ENCODE peak calls at places on chromosome 14, in five cellular contexts. P is HepG2, D is K562, T is GM12878, C is GM12892. R is an unnamed sample.

GRCh38 chr14:104112609-104113571 is 25.5 kb upstream of the KIF26A start:
- DNase-seq in P (no peak), D (no peak), T (no peak), C (no peak), R (no peak)

GRCh38 chr14:61475316-61475715 is 153.9 kb downstream of the PRKCH start:
- DNase-seq in P (peak), D (peak), T (no peak), C (no peak), R (no peak)

GRCh38 chr14:70685480-70686197 is 43.9 kb downstream of the TTC9 start:
- DNase-seq in P (no peak), D (no peak), T (no peak), C (no peak), R (no peak)

GRCh38 chr14:58829594-58829993 is 191.8 kb downstream of the DACT1 start:
- DNase-seq in P (peak), D (no peak), T (no peak), C (no peak), R (no peak)

GRCh38 chr14:51368721-51369163 is 128.7 kb downstream of the TMX1 start:
- DNase-seq in P (no peak), D (no peak), T (no peak), C (no peak), R (no peak)

GRCh38 chr14:87179936-87180335 is 813.0 kb downstream of the GALC start:
- DNase-seq in P (no peak), D (no peak), T (no peak), C (no peak), R (no peak)

GRCh38 chr14:40204441-40205175 is 772.4 kb upstream of the FBXO33 start:
- DNase-seq in P (peak), D (no peak), T (no peak), C (no peak), R (no peak)

GRCh38 chr14:61876362-61877049 is 114.3 kb downstream of the SNAPC1 start:
- DNase-seq in P (no peak), D (no peak), T (no peak), C (no peak), R (no peak)

GRCh38 chr14:61956517-61956916 is 194.3 kb downstream of the SNAPC1 start:
- DNase-seq in P (no peak), D (no peak), T (no peak), C (no peak), R (no peak)

GRCh38 chr14:89773644-89774316 is 180.8 kb downstream of the EFCAB11 start:
- DNase-seq in P (peak), D (no peak), T (peak), C (peak), R (peak)

GRCh38 chr14:34043627-34044372 is 92.9 kb upstream of the EGLN3 start:
- DNase-seq in P (peak), D (peak), T (peak), C (peak), R (no peak)

GRCh38 chr14:51653096-51653814 is 1.5 kb downstream of the FRMD6 start:
- DNase-seq in P (no peak), D (peak), T (no peak), C (no peak), R (no peak)

GRCh38 chr14:35879654-35880249 is 53.6 kb downstream of the BRMS1L start:
- DNase-seq in P (peak), D (no peak), T (no peak), C (no peak), R (no peak)

GRCh38 chr14:83558946-83559345 is 1971.0 kb upstream of the FLRT2 start:
- DNase-seq in P (no peak), D (no peak), T (no peak), C (no peak), R (no peak)

GRCh38 chr14:54002653-54003052 is 46.0 kb upstream of the BMP4 start:
- DNase-seq in P (no peak), D (no peak), T (no peak), C (no peak), R (no peak)

GRCh38 chr14:74610866-74611671 is 968 bp downstream of the LTBP2 start:
- DNase-seq in P (no peak), D (no peak), T (no peak), C (no peak), R (no peak)

GRCh38 chr14:89011727-89012271 is 187.3 kb downstream of the TTC8 start:
- DNase-seq in P (no peak), D (no peak), T (no peak), C (no peak), R (no peak)

GRCh38 chr14:21494902-21495762 is 16.0 kb downstream of the METTL3 start:
- DNase-seq in P (no peak), D (no peak), T (no peak), C (no peak), R (no peak)

GRCh38 chr14:36935976-36936678 is 236.3 kb downstream of the SLC25A21 start:
- DNase-seq in P (no peak), D (no peak), T (no peak), C (no peak), R (no peak)

GRCh38 chr14:69657961-69658360 is 46.6 kb downstream of the SUSD6 start:
- DNase-seq in P (peak), D (peak), T (no peak), C (no peak), R (no peak)

GRCh38 chr14:23071244-23071974 is 14.1 kb upstream of the CDH24 start:
- DNase-seq in P (peak), D (peak), T (peak), C (peak), R (peak)

GRCh38 chr14:99688210-99688581 is 4.1 kb downstream of the CYP46A1 start:
- DNase-seq in P (no peak), D (no peak), T (no peak), C (no peak), R (no peak)

GRCh38 chr14:99687284-99688209 is 3.4 kb downstream of the CYP46A1 start:
- DNase-seq in P (peak), D (peak), T (no peak), C (no peak), R (no peak)

GRCh38 chr14:99689266-99690236 is 5.5 kb downstream of the CYP46A1 start:
- DNase-seq in P (no peak), D (no peak), T (no peak), C (no peak), R (no peak)

GRCh38 chr14:99686557-99687283 is 2.6 kb downstream of the CYP46A1 start:
- DNase-seq in P (no peak), D (no peak), T (no peak), C (no peak), R (no peak)

DNA sequence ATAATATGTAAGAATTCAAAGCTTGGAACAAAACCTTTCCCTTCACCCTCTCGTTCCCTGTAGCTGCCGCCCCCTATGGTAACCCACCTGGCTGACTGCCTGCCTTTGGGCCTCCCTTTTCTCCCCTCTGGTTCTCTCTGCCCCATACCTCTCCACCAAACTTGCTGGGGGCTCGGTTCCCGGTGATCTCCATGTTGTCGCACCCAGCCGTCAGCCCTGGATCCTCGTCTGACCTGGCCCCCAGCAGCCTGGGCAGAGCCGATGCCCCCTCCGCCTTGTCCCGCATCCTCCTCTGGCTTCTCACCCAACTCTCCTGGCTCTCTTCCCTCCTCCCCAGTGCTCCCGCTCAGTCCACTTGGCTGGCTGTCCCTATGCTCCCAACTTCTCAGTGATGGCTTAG is 4.5 kb downstream of the CYP46A1 start:
- DNase-seq in P (no peak), D (no peak), T (no peak), C (no peak), R (no peak)
- TF ChIP-seq TAF1 in P (no peak), D (no peak), T (no peak), C (no peak), R (no peak)

GRCh38 chr14:94143239-94143638 is 13.8 kb upstream of the IFI27L2 start:
- DNase-seq in P (peak), D (no peak), T (no peak), C (no peak), R (no peak)
- TF ChIP-seq TAF1 in P (no peak), D (no peak), T (no peak), C (no peak), R (no peak)

DNA sequence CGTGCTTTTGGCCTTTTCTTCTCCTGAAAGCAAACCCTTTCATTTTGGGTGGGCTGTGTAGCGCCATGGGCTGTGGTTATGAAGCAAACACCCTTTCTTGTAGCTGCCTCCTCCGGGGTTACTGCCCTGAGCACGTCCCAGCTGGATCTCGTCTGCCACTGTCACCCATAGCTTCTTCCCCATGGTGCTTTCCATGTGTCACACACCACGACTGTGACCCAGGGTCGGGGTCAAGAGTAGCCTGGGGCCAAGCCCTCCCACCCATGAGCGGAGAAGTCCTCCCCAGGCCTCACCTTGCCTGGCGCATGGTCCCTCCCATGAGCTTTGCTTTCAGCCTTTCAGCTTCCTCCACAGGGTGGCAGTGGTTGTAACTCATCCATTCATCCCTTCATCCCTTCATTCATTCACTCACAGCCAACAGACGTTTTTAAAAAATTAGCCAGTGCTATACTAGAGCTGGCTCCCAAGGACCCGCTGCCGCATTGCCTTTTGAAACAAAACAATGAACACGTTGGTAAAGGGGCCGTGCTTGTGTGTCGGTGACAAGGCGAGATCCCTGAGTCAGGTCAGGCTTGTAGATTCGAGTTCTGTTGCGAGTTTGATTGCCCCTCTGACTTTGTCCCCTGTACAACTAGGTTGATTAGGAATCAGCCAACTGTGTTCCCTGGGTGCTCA is 29.5 kb downstream of the MEG3 start:
- DNase-seq in P (no peak), D (no peak), T (no peak), C (no peak), R (no peak)
- TF ChIP-seq TAF1 in P (no peak), D (no peak), T (no peak), C (no peak), R (no peak)

GRCh38 chr14:77158175-77158908 is 16.8 kb upstream of the ZDHHC22 start:
- DNase-seq in P (no peak), D (peak), T (no peak), C (no peak), R (no peak)
- TF ChIP-seq TAF1 in P (no peak), D (no peak), T (no peak), C (no peak), R (no peak)